ENCODE peak calls at places on chromosomes 16 and 17, in four cellular contexts. V is heart right ventricle, K is right lobe of liver, W is HepG2. G is an unnamed sample.

GRCh38 chr16:87572959-87573358 is 29.3 kb upstream of the JPH3 start:
- DNase-seq in W (no peak), K (no peak), V (no peak), G (no peak)

GRCh38 chr17:8012045-8012580 is 9.7 kb downstream of the GUCY2D start:
- DNase-seq in K (no peak), W (no peak), V (no peak), G (no peak)

GRCh38 chr17:31431098-31431794 is 39.8 kb downstream of the RAB11FIP4 start:
- DNase-seq in V (no peak), K (no peak), W (no peak), G (no peak)

GRCh38 chr17:28807925-28808641 is 34.5 kb downstream of the FAM222B start:
- DNase-seq in W (peak; percentile 68), V (no peak), K (no peak), G (no peak)

GRCh38 chr17:57235124-57235523 is 21.2 kb upstream of the MSI2 start:
- DNase-seq in V (no peak), K (no peak), W (no peak), G (no peak)

GRCh38 chr16:66176111-66176510 is 190.4 kb upstream of the CDH5 start:
- DNase-seq in V (no peak), W (no peak), K (no peak), G (no peak)

GRCh38 chr16:77059441-77059840 is 131.5 kb upstream of the MON1B start:
- DNase-seq in V (no peak), W (no peak), K (no peak), G (no peak)

GRCh38 chr17:17050346-17051345 is 8.4 kb downstream of the MPRIP start:
- DNase-seq in K (no peak), V (no peak), W (no peak), G (no peak)

GRCh38 chr17:13557077-13557476 is 44.7 kb downstream of the HS3ST3A1 start:
- DNase-seq in K (no peak), V (no peak), W (no peak), G (no peak)

GRCh38 chr16:23570992-23571632 is 13.6 kb downstream of the UBFD1 start:
- DNase-seq in K (no peak), V (no peak), W (no peak), G (no peak)

GRCh38 chr17:68195667-68196393 is 52.0 kb upstream of the AMZ2 start:
- DNase-seq in W (no peak), V (no peak), K (no peak), G (peak; percentile 28)

GRCh38 chr17:12178644-12179330 is 158.1 kb downstream of the MAP2K4 start:
- DNase-seq in K (no peak), V (no peak), W (no peak), G (no peak)

GRCh38 chr17:45277992-45278391 is 16.1 kb upstream of the SPATA32 start:
- DNase-seq in V (no peak), W (no peak), K (no peak), G (no peak)

GRCh38 chr16:1926223-1926718 is 8.1 kb upstream of the HS3ST6 start:
- DNase-seq in K (no peak), V (no peak), W (no peak), G (no peak)

GRCh38 chr16:28616636-28617035 is 6.8 kb upstream of the SULT1A1 start:
- DNase-seq in K (no peak), V (no peak), W (no peak), G (no peak)

GRCh38 chr17:69335018-69335417 is 8.1 kb upstream of the ABCA5 start:
- DNase-seq in W (peak; percentile 46), K (no peak), V (no peak), G (no peak)

GRCh38 chr16:70444249-70445063 is 5.6 kb upstream of the ST3GAL2 start:
- DNase-seq in W (no peak), K (no peak), V (no peak), G (no peak)

GRCh38 chr17:28644782-28645575 is at the start of gene BLTP2:
- DNase-seq in V (peak; percentile 97), W (peak; percentile 85), K (peak; percentile 98), G (peak; percentile 94)

GRCh38 chr17:10018461-10018891 is 113.4 kb upstream of the RCVRN start:
- DNase-seq in W (no peak), K (no peak), V (no peak), G (no peak)

GRCh38 chr17:50830298-50830697 is 5.1 kb upstream of the WFIKKN2 start:
- DNase-seq in K (no peak), W (no peak), V (no peak), G (no peak)

GRCh38 chr16:22355487-22355908 is 18.9 kb downstream of the CDR2 start:
- DNase-seq in V (no peak), W (no peak), K (no peak), G (no peak)

GRCh38 chr16:84548971-84549844 is 44.7 kb upstream of the MEAK7 start:
- DNase-seq in K (peak; percentile 58), W (no peak), V (peak; percentile 17), G (peak; percentile 65)

GRCh38 chr17:296906-297690 is 55.5 kb downstream of the RPH3AL start:
- DNase-seq in V (no peak), W (no peak), K (peak; percentile 26), G (no peak)

GRCh38 chr17:42706732-42707131 is 24.4 kb downstream of the CNTNAP1 start:
- DNase-seq in V (no peak), K (no peak), W (no peak), G (peak; percentile 79)

GRCh38 chr16:35690413-35690812 is 2231.0 kb downstream of the TP53TG3F start:
- DNase-seq in W (no peak), K (no peak), V (no peak), G (no peak)
- H3K9me3 ChIP-seq in W (peaks cover 100% of the 10 kb centered on the region), K (no peaks in the 10 kb centered on the region), V (peaks cover 59% of the 10 kb centered on the region), G (peaks cover 13% of the 10 kb centered on the region)

GRCh38 chr17:77701996-77702395 is 256.5 kb upstream of the TNRC6C start:
- DNase-seq in V (no peak), K (no peak), W (no peak), G (no peak)
- H3K9me3 ChIP-seq in V (peaks cover 37% of the 10 kb centered on the region), K (no peaks in the 10 kb centered on the region), W (peaks cover 31% of the 10 kb centered on the region), G (peaks cover 5% of the 10 kb centered on the region)

GRCh38 chr17:6161456-6161855 is 91.3 kb downstream of the WSCD1 start:
- DNase-seq in W (no peak), V (no peak), K (no peak), G (no peak)

GRCh38 chr17:6157716-6158115 is 87.5 kb downstream of the WSCD1 start:
- DNase-seq in K (no peak), V (no peak), W (no peak), G (no peak)

GRCh38 chr17:6160188-6160555 is 90.0 kb downstream of the WSCD1 start:
- DNase-seq in W (no peak), K (no peak), V (no peak), G (no peak)

GRCh38 chr17:6162216-6162615 is 92.0 kb downstream of the WSCD1 start:
- DNase-seq in K (no peak), W (no peak), V (no peak), G (no peak)

GRCh38 chr17:6159541-6160187 is 89.5 kb downstream of the WSCD1 start:
- DNase-seq in K (no peak), W (no peak), V (no peak), G (no peak)
- H3K9me3 ChIP-seq in K (no peaks in the 10 kb centered on the region), W (no peaks in the 10 kb centered on the region), V (no peaks in the 10 kb centered on the region), G (no peaks in the 10 kb centered on the region)

GRCh38 chr17:35808962-35809854 is at the start of gene TAF15:
- DNase-seq in V (peak; percentile 98), W (peak; percentile 97), K (peak; percentile 97), G (peak; percentile 97)
- H3K9me3 ChIP-seq in V (no peaks in the 10 kb centered on the region), W (no peaks in the 10 kb centered on the region), K (no peaks in the 10 kb centered on the region), G (no peaks in the 10 kb centered on the region)

G was measured in CD4-positive, alpha-beta memory T cell.